ENCODE peak calls at places on chromosomes 16 and 17, in six cellular contexts. R is BE2C, A is GM23248, B is lower lobe of right lung, P is aorta, X is PC-9. T is an unnamed sample.

GRCh38 chr17:81706757-81707624 is 3.8 kb downstream of the MRPL12 start:
- DNase-seq in R (no peak), A (no peak), B (no peak), P (no peak), X (no peak), T (no peak)

GRCh38 chr17:43540821-43541674 is 5.1 kb downstream of the ETV4 start:
- DNase-seq in R (peak; percentile 61), A (no peak), B (no peak), P (no peak), X (no peak), T (no peak)

GRCh38 chr16:21166561-21166961 is 8.1 kb downstream of the LDAF1 start:
- DNase-seq in R (no peak), A (peak; percentile 33), B (no peak), P (no peak), X (no peak), T (peak; percentile 59)

GRCh38 chr17:48520631-48521045 is 10.2 kb downstream of the HOXB1 start:
- DNase-seq in R (no peak), A (peak; percentile 66), B (no peak), P (no peak), X (peak; percentile 71), T (no peak)

GRCh38 chr17:80987941-80988461 is 3.6 kb upstream of the CHMP6 start:
- DNase-seq in R (peak; percentile 16), A (no peak), B (no peak), P (no peak), X (no peak), T (no peak)

GRCh38 chr17:30950669-30951399 is 20.0 kb upstream of the RNF135 start:
- DNase-seq in R (peak; percentile 56), A (peak; percentile 92), B (peak; percentile 77), P (no peak), X (no peak), T (peak; percentile 67)

GRCh38 chr16:24499193-24499814 is 40.1 kb upstream of the RBBP6 start:
- DNase-seq in R (peak; percentile 33), A (peak; percentile 53), B (no peak), P (peak; percentile 34), X (no peak), T (peak; percentile 43)

GRCh38 chr16:77221482-77221881 is 22.3 kb downstream of the SYCE1L start:
- DNase-seq in R (no peak), A (peak; percentile 22), B (no peak), P (no peak), X (no peak), T (no peak)

GRCh38 chr17:55577011-55577586 is 65.8 kb upstream of the SMIM36 start:
- DNase-seq in R (no peak), A (peak; percentile 92), B (peak; percentile 79), P (peak; percentile 75), X (no peak), T (peak; percentile 51)

GRCh38 chr17:68491864-68492263 is 20.4 kb upstream of the PRKAR1A start:
- DNase-seq in R (no peak), A (no peak), B (no peak), P (no peak), X (no peak), T (peak; percentile 24)

GRCh38 chr16:83705856-83706255 is 101.9 kb upstream of the HSBP1 start:
- DNase-seq in R (no peak), A (peak; percentile 21), B (no peak), P (no peak), X (no peak), T (no peak)

GRCh38 chr16:71441348-71441781 is 489 bp downstream of the TLE7 start:
- DNase-seq in R (peak; percentile 32), A (no peak), B (no peak), P (no peak), X (no peak), T (no peak)

GRCh38 chr17:53979991-53980390 is 157.3 kb downstream of the KIF2B start:
- DNase-seq in R (no peak), A (no peak), B (no peak), P (no peak), X (no peak), T (no peak)

GRCh38 chr16:2077016-2077415 is 29.2 kb downstream of the TSC2 start:
- DNase-seq in R (no peak), A (no peak), B (no peak), P (no peak), X (no peak), T (no peak)

GRCh38 chr17:28324776-28325175 is 5.8 kb downstream of the TMEM97 start:
- DNase-seq in R (no peak), A (no peak), B (no peak), P (no peak), X (no peak), T (no peak)

GRCh38 chr16:4411684-4412083 is 4.7 kb downstream of the CORO7 start:
- DNase-seq in R (no peak), A (no peak), B (peak; percentile 53), P (no peak), X (no peak), T (no peak)

GRCh38 chr17:35764123-35764991 is 3.7 kb downstream of the C17orf50 start:
- DNase-seq in R (peak; percentile 95), A (peak; percentile 91), B (peak; percentile 93), P (peak; percentile 95), X (peak; percentile 73), T (peak; percentile 87)

GRCh38 chr17:3986939-3987335 is 22.7 kb upstream of the ATP2A3 start:
- DNase-seq in R (no peak), A (no peak), B (peak; percentile 19), P (peak; percentile 46), X (no peak), T (no peak)

GRCh38 chr16:67719778-67720144 is 645 bp upstream of the GFOD2 start:
- DNase-seq in R (peak; percentile 24), A (peak; percentile 79), B (no peak), P (peak; percentile 40), X (no peak), T (peak; percentile 10)

GRCh38 chr17:46892192-46892703 is 30.7 kb upstream of the GOSR2 start:
- DNase-seq in R (no peak), A (no peak), B (no peak), P (no peak), X (no peak), T (no peak)

GRCh38 chr17:2551493-2551892 is 39.8 kb upstream of the METTL16 start:
- DNase-seq in R (no peak), A (no peak), B (no peak), P (no peak), X (no peak), T (no peak)

GRCh38 chr16:72637306-72637705 is 410.6 kb downstream of the ZFHX3 start:
- DNase-seq in R (no peak), A (peak; percentile 84), B (no peak), P (no peak), X (peak; percentile 36), T (peak; percentile 75)

GRCh38 chr16:23801387-23801786 is 34.4 kb upstream of the PRKCB start:
- DNase-seq in R (peak; percentile 74), A (peak; percentile 82), B (peak; percentile 79), P (peak; percentile 86), X (no peak), T (peak; percentile 78)

GRCh38 chr17:81374890-81375289 is 20.4 kb upstream of the BAHCC1 start:
- DNase-seq in R (no peak), A (no peak), B (no peak), P (no peak), X (no peak), T (no peak)

GRCh38 chr16:88060524-88061219 is 109.4 kb downstream of the BANP start:
- DNase-seq in R (no peak), A (no peak), B (no peak), P (peak; percentile 71), X (no peak), T (no peak)

GRCh38 chr16:66588981-66589713 is 9.9 kb downstream of the CMTM2 start:
- DNase-seq in R (no peak), A (peak; percentile 42), B (peak; percentile 77), P (no peak), X (peak; percentile 40), T (peak; percentile 15)

GRCh38 chr17:83084621-83085056 is 5.2 kb downstream of the METRNL start:
- DNase-seq in R (no peak), A (peak; percentile 40), B (peak; percentile 91), P (no peak), X (no peak), T (no peak)
- H3K4me3 ChIP-seq in R (no peak overlapping the region), A (peak overlapping the region; percentile 63), B (peak overlapping the region; percentile 25), P (no peak overlapping the region), X (no peak overlapping the region), T (no peak overlapping the region)

GRCh38 chr17:60495260-60495659 is 30.8 kb downstream of the APPBP2 start:
- DNase-seq in R (no peak), A (no peak), B (no peak), P (no peak), X (no peak), T (no peak)
- H3K36me3 ChIP-seq in R (peaks cover 46% of the 10 kb centered on the region), A (peaks cover 70% of the 10 kb centered on the region), B (peaks cover 80% of the 10 kb centered on the region), P (peaks cover 3% of the 10 kb centered on the region), X (peaks cover 65% of the 10 kb centered on the region), T (peaks cover 78% of the 10 kb centered on the region)

GRCh38 chr16:35141303-35141702 is 1681.9 kb downstream of the TP53TG3F start:
- DNase-seq in R (no peak), A (no peak), B (no peak), P (no peak), X (peak; percentile 10), T (no peak)
- H3K9me3 ChIP-seq in R (peaks cover 5% of the 10 kb centered on the region), A (no peaks in the 10 kb centered on the region), B (peaks cover 7% of the 10 kb centered on the region), P (no peaks in the 10 kb centered on the region), X (no peaks in the 10 kb centered on the region), T (no peaks in the 10 kb centered on the region)

GRCh38 chr17:77433385-77434135 is 292.8 kb downstream of the SEC14L1 start:
- DNase-seq in R (peak; percentile 69), A (peak; percentile 73), B (no peak), P (no peak), X (no peak), T (no peak)

GRCh38 chr17:77432791-77433190 is 292.0 kb downstream of the SEC14L1 start:
- DNase-seq in R (no peak), A (no peak), B (no peak), P (no peak), X (no peak), T (no peak)

GRCh38 chr17:77435272-77436057 is 294.7 kb downstream of the SEC14L1 start:
- DNase-seq in R (no peak), A (no peak), B (no peak), P (no peak), X (no peak), T (no peak)

GRCh38 chr17:77436058-77436442 is 295.3 kb downstream of the SEC14L1 start:
- DNase-seq in R (peak; percentile 89), A (peak; percentile 39), B (no peak), P (no peak), X (no peak), T (no peak)

DNA sequence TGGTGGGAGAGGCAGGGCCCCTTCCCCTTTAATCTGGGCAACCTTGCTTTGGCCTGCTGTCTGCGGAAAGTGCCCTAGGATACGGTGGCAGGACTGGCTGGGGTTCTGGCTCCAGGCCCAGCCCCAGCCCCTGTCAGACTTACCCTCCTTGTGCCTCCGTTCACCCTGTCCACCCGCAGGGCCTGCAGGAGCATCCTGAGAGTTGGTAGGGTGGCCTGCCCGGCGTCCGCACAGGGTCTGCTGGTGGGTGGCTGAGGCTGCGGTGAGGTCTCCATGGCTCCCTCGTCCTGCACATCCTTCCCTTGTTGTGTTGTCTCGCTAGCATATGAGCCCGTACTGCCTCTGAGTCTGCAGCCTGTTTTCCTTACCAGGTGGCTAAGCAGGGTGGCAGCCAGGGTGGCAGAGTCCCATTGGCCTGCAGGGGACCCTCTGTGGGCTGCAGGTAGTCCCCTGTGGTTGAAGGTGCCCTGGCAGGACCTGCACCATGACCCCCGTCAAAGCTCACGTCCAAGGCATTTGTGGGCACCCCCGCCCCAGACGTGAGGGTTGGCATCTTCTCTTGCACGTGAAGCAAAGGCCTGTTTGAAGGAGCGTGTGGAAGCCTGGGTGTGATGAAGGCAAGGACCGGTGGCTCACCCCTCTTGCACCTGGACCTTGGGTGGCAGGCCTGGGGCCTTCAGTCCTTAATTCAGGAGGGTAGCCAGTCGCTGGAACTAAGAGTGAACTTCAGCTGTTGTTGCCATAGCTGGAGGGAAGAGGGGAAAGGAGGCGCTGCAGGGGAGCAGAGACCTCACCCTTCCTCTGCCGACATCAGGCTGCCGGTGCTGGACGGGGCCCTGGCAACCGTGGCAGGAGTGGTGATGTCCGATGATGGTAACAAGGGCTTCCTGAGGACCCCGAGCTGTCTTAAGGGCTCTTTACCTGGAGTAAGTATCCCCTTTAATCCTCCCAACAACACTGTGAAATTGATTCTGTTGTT is 293.7 kb downstream of the SEC14L1 start:
- DNase-seq in R (peak; percentile 47), A (no peak), B (no peak), P (no peak), X (no peak), T (no peak)
- H3K4me3 ChIP-seq in R (peak overlapping the region; percentile 29), A (peak overlapping the region; percentile 22), B (no peak overlapping the region), P (no peak overlapping the region), X (no peak overlapping the region), T (no peak overlapping the region)

T was measured in MG63.